ENCODE peak calls at places on chromosomes 7 and 10, in nine cellular contexts. T is GM23248, O is fibroblast of lung, J is astrocyte, L is endothelial cell of umbilical vein, U is A549, I is osteoblast, H is keratinocyte, R is Karpas-422. E is an unnamed sample.

GRCh38 chr10:61391281-61391680 is 61.9 kb downstream of the TMEM26 start:
- DNase-seq in T (no peak), L (no peak), J (no peak), I (no peak), H (no peak), U (no peak), O (no peak), R (no peak), E (no peak)

GRCh38 chr10:128044961-128045832 is 81.0 kb downstream of the MKI67 start:
- DNase-seq in T (no peak), I (peak; percentile 54), J (no peak), L (no peak), U (no peak), R (no peak), H (no peak), O (no peak), E (no peak)

GRCh38 chr10:77685494-77685893 is 47.9 kb upstream of the KCNMA1 start:
- DNase-seq in I (no peak), O (no peak), R (no peak), U (no peak), T (no peak), H (no peak), L (no peak), J (no peak), E (no peak)

GRCh38 chr7:50768470-50769159 is 14.1 kb downstream of the GRB10 start:
- DNase-seq in H (no peak), J (peak; percentile 50), U (no peak), R (no peak), T (no peak), O (peak; percentile 63), L (no peak), I (no peak), E (no peak)

GRCh38 chr7:32161708-32162107 is 91.5 kb upstream of the PDE1C start:
- DNase-seq in R (no peak), I (no peak), O (peak; percentile 96), U (peak; percentile 11), L (no peak), T (peak; percentile 84), J (peak; percentile 94), H (peak; percentile 54), E (no peak)

GRCh38 chr10:43942096-43942885 is 293.6 kb upstream of the ZNF32 start:
- DNase-seq in U (no peak), L (no peak), T (peak; percentile 17), I (no peak), O (no peak), J (no peak), R (peak; percentile 58), H (no peak), E (no peak)

GRCh38 chr7:51127618-51127904 is 189.0 kb downstream of the COBL start:
- DNase-seq in U (no peak), H (no peak), I (no peak), J (no peak), R (no peak), T (no peak), O (no peak), L (no peak), E (no peak)

GRCh38 chr10:103610083-103610472 is 116.6 kb downstream of the NEURL1 start:
- DNase-seq in L (no peak), J (no peak), O (no peak), H (no peak), U (no peak), R (no peak), I (peak; percentile 34), T (no peak), E (no peak)

GRCh38 chr10:73076361-73077183 is 20.1 kb downstream of the P4HA1 start:
- DNase-seq in T (peak; percentile 86), I (no peak), L (peak; percentile 81), J (peak; percentile 82), R (no peak), O (peak; percentile 83), H (no peak), U (no peak), E (peak; percentile 27)

GRCh38 chr7:76133164-76133775 is 68.4 kb upstream of the SRRM3 start:
- DNase-seq in O (no peak), U (no peak), J (no peak), H (no peak), L (no peak), T (no peak), I (no peak), R (no peak), E (no peak)

GRCh38 chr7:152424348-152425108 is 11.3 kb downstream of the KMT2C start:
- DNase-seq in I (peak; percentile 83), H (no peak), U (no peak), L (no peak), R (no peak), T (peak; percentile 74), J (peak; percentile 62), O (peak; percentile 75), E (no peak)

GRCh38 chr7:130982160-130982638 is 248.2 kb upstream of the KLF14 start:
- DNase-seq in T (peak; percentile 71), U (peak; percentile 63), I (peak; percentile 48), L (peak; percentile 54), R (peak; percentile 79), O (peak; percentile 60), J (peak; percentile 53), H (no peak), E (peak; percentile 40)

GRCh38 chr10:22246680-22247391 is 29.0 kb upstream of the EBLN1 start:
- DNase-seq in U (peak; percentile 92), H (peak; percentile 95), J (peak; percentile 90), T (peak; percentile 88), O (peak; percentile 93), R (peak; percentile 31), I (peak; percentile 74), L (peak; percentile 79), E (no peak)

GRCh38 chr7:17297243-17297642 is 1.2 kb upstream of the AHR start:
- DNase-seq in R (no peak), J (no peak), T (no peak), U (no peak), L (peak; percentile 6), O (no peak), I (no peak), H (no peak), E (no peak)

GRCh38 chr7:29831705-29832104 is 25.4 kb downstream of the WIPF3 start:
- DNase-seq in I (no peak), U (no peak), T (no peak), H (no peak), O (no peak), J (no peak), L (no peak), R (no peak), E (no peak)

GRCh38 chr7:136173874-136174273 is 196.7 kb upstream of the MTPN start:
- DNase-seq in R (no peak), T (no peak), J (no peak), I (no peak), O (no peak), U (no peak), H (no peak), L (no peak), E (no peak)

GRCh38 chr7:57363321-57363720 is 86.7 kb upstream of the ZNF716 start:
- DNase-seq in O (no peak), T (no peak), H (no peak), L (no peak), J (no peak), R (no peak), I (no peak), U (no peak), E (no peak)
- H3K9me3 ChIP-seq in O (no peaks in the 10 kb centered on the region), T (no peaks in the 10 kb centered on the region), H (peaks cover 14% of the 10 kb centered on the region), L (peaks cover 10% of the 10 kb centered on the region), J (peaks cover 8% of the 10 kb centered on the region), R (peaks cover 39% of the 10 kb centered on the region), I (peaks cover 5% of the 10 kb centered on the region), U (peaks cover 3% of the 10 kb centered on the region), E (no peaks in the 10 kb centered on the region)

GRCh38 chr7:27745064-27745583 is 5.2 kb downstream of the TAX1BP1 start:
- DNase-seq in U (peak; percentile 90), J (peak; percentile 81), O (peak; percentile 85), T (peak; percentile 86), R (peak; percentile 55), H (no peak), I (no peak), L (peak; percentile 85), E (peak; percentile 36)
- H3K4me2 ChIP-seq in U (peak overlapping the region; percentile 71), J (peak overlapping the region; percentile 81), O (peak overlapping the region; percentile 9), T (peak overlapping the region; percentile 76), R (peak overlapping the region; percentile 50), H (peak overlapping the region; percentile 34), I (peak overlapping the region; percentile 75), L (peak overlapping the region; percentile 19), E (peak overlapping the region; percentile 39)

DNA sequence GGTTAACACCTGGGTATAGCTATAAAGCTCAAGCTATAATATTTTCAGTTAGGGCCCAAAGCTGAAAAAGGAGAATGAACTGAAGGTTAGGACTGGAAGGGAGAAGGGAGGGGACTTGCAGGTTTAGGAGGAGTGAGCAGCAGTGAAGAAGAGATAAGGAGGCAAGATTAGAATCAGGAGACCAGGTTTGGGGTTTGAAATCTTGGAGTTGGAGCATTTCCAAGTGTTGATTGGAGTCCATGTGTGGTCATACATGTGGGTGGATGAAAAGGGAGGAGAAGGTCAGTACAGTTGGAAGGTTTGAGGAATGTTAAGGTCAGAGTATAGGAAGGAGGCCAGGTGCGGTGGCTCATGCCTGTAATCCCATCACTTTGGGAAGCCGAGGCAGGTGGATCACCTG is 8.6 kb upstream of the ANLN start:
- DNase-seq in I (peak; percentile 14), T (no peak), J (no peak), O (no peak), U (no peak), L (no peak), H (no peak), R (peak; percentile 14), E (no peak)
- H3K9me3 ChIP-seq in I (no peaks in the 10 kb centered on the region), T (no peaks in the 10 kb centered on the region), J (no peaks in the 10 kb centered on the region), O (no peaks in the 10 kb centered on the region), U (no peaks in the 10 kb centered on the region), L (no peaks in the 10 kb centered on the region), H (no peaks in the 10 kb centered on the region), R (no peaks in the 10 kb centered on the region), E (no peaks in the 10 kb centered on the region)

GRCh38 chr10:93198401-93199175 is 124.9 kb downstream of the CYP26A1 start:
- DNase-seq in I (no peak), U (no peak), J (no peak), H (no peak), L (no peak), O (peak; percentile 68), R (no peak), T (peak; percentile 70), E (no peak)
- H3K4me2 ChIP-seq in I (peak overlapping the region; percentile 80), U (peak overlapping the region; percentile 90), J (peak overlapping the region; percentile 79), H (peak overlapping the region; percentile 4), L (peak overlapping the region; percentile 57), O (peak overlapping the region; percentile 78), R (no peak overlapping the region), T (peak overlapping the region; percentile 72), E (no peak overlapping the region)

GRCh38 chr7:64636386-64636785 is 29.5 kb upstream of the ZNF107 start:
- DNase-seq in L (no peak), O (no peak), U (no peak), H (no peak), R (peak; percentile 78), J (no peak), I (no peak), T (no peak), E (peak; percentile 69)

GRCh38 chr7:64639267-64640001 is 26.5 kb upstream of the ZNF107 start:
- DNase-seq in H (no peak), T (no peak), O (no peak), U (no peak), R (peak; percentile 43), J (no peak), I (no peak), L (no peak), E (peak; percentile 53)

GRCh38 chr7:64640504-64640903 is 25.4 kb upstream of the ZNF107 start:
- DNase-seq in I (no peak), U (no peak), H (no peak), J (no peak), R (peak; percentile 22), O (no peak), L (no peak), T (no peak), E (no peak)

GRCh38 chr7:64637521-64638445 is 28.1 kb upstream of the ZNF107 start:
- DNase-seq in R (peak; percentile 23), T (no peak), I (no peak), U (no peak), H (no peak), J (no peak), O (no peak), L (no peak), E (no peak)

GRCh38 chr7:64638822-64639221 is 27.1 kb upstream of the ZNF107 start:
- DNase-seq in U (no peak), L (no peak), H (no peak), I (no peak), R (no peak), O (no peak), J (no peak), T (no peak), E (no peak)
- H3K9me3 ChIP-seq in U (peaks cover 16% of the 10 kb centered on the region), L (no peaks in the 10 kb centered on the region), H (no peaks in the 10 kb centered on the region), I (no peaks in the 10 kb centered on the region), R (no peaks in the 10 kb centered on the region), O (no peaks in the 10 kb centered on the region), J (peaks cover 6% of the 10 kb centered on the region), T (no peaks in the 10 kb centered on the region), E (no peaks in the 10 kb centered on the region)

E was measured in OCI-LY7.